ENCODE peak calls at places on chromosome 5, in six cellular contexts. One of them, this sample, is unnamed.

GRCh38 chr5:10049825-10050455 is 199.7 kb downstream of the ATPSCKMT start:
- DNase-seq in transverse colon: no peak
- DNase-seq in GM12878: no peak
- DNase-seq in body of pancreas: no peak
- DNase-seq in IMR-90: no peak
- DNase-seq in adrenal gland: no peak
- DNase-seq in this sample: no peak

GRCh38 chr5:14581333-14581890 is at the start of gene OTULINL:
- DNase-seq in transverse colon: peak
- DNase-seq in GM12878: no peak
- DNase-seq in body of pancreas: peak
- DNase-seq in IMR-90: peak
- DNase-seq in adrenal gland: peak
- DNase-seq in this sample: peak

GRCh38 chr5:174800435-174800834 is 76.1 kb downstream of the MSX2 start:
- DNase-seq in transverse colon: no peak
- DNase-seq in GM12878: no peak
- DNase-seq in body of pancreas: no peak
- DNase-seq in IMR-90: no peak
- DNase-seq in adrenal gland: no peak
- DNase-seq in this sample: no peak

GRCh38 chr5:176870110-176870591 is 29.0 kb downstream of the HK3 start:
- DNase-seq in transverse colon: peak
- DNase-seq in GM12878: no peak
- DNase-seq in body of pancreas: peak
- DNase-seq in IMR-90: peak
- DNase-seq in adrenal gland: peak
- DNase-seq in this sample: no peak

GRCh38 chr5:76104027-76104426 is 20.8 kb downstream of the SV2C start:
- DNase-seq in transverse colon: peak
- DNase-seq in GM12878: no peak
- DNase-seq in body of pancreas: peak
- DNase-seq in IMR-90: peak
- DNase-seq in adrenal gland: peak
- DNase-seq in this sample: no peak

GRCh38 chr5:126846344-126846743 is 69.4 kb downstream of the LMNB1 start:
- DNase-seq in transverse colon: no peak
- DNase-seq in GM12878: no peak
- DNase-seq in body of pancreas: no peak
- DNase-seq in IMR-90: peak
- DNase-seq in adrenal gland: no peak
- DNase-seq in this sample: no peak

GRCh38 chr5:146624179-146624578 is 108.2 kb upstream of the GPR151 start:
- DNase-seq in transverse colon: no peak
- DNase-seq in GM12878: no peak
- DNase-seq in body of pancreas: no peak
- DNase-seq in IMR-90: no peak
- DNase-seq in adrenal gland: no peak
- DNase-seq in this sample: no peak

GRCh38 chr5:52491071-52491828 is 296.5 kb upstream of the ITGA1 start:
- DNase-seq in transverse colon: no peak
- DNase-seq in GM12878: no peak
- DNase-seq in body of pancreas: peak
- DNase-seq in IMR-90: no peak
- DNase-seq in adrenal gland: no peak
- DNase-seq in this sample: no peak

GRCh38 chr5:140261403-140262171 is 41.3 kb downstream of the PFDN1 start:
- DNase-seq in transverse colon: peak
- DNase-seq in GM12878: no peak
- DNase-seq in body of pancreas: peak
- DNase-seq in IMR-90: peak
- DNase-seq in adrenal gland: peak
- DNase-seq in this sample: peak

GRCh38 chr5:97000391-97000790 is 64.5 kb downstream of the LNPEP start:
- DNase-seq in transverse colon: no peak
- DNase-seq in GM12878: no peak
- DNase-seq in body of pancreas: no peak
- DNase-seq in IMR-90: no peak
- DNase-seq in adrenal gland: no peak
- DNase-seq in this sample: no peak

GRCh38 chr5:149618581-149619248 is 37.4 kb downstream of the ARHGEF37 start:
- DNase-seq in transverse colon: peak
- DNase-seq in GM12878: peak
- DNase-seq in body of pancreas: peak
- DNase-seq in IMR-90: peak
- DNase-seq in adrenal gland: peak
- DNase-seq in this sample: no peak

GRCh38 chr5:21919417-21920022 is 933.6 kb downstream of the CDH12 start:
- DNase-seq in transverse colon: no peak
- DNase-seq in GM12878: peak
- DNase-seq in body of pancreas: peak
- DNase-seq in IMR-90: peak
- DNase-seq in adrenal gland: no peak
- DNase-seq in this sample: no peak

GRCh38 chr5:16025681-16026080 is 153.9 kb downstream of the MARCHF11 start:
- DNase-seq in transverse colon: no peak
- DNase-seq in GM12878: no peak
- DNase-seq in body of pancreas: no peak
- DNase-seq in IMR-90: no peak
- DNase-seq in adrenal gland: no peak
- DNase-seq in this sample: no peak

GRCh38 chr5:74392698-74393431 is 247.7 kb downstream of the ENC1 start:
- DNase-seq in transverse colon: no peak
- DNase-seq in GM12878: no peak
- DNase-seq in body of pancreas: no peak
- DNase-seq in IMR-90: peak
- DNase-seq in adrenal gland: no peak
- DNase-seq in this sample: no peak

GRCh38 chr5:54713923-54714581 is 196.5 kb downstream of the SNX18 start:
- DNase-seq in transverse colon: no peak
- DNase-seq in GM12878: no peak
- DNase-seq in body of pancreas: no peak
- DNase-seq in IMR-90: peak
- DNase-seq in adrenal gland: no peak
- DNase-seq in this sample: no peak

GRCh38 chr5:130045334-130045733 is 141.1 kb downstream of the CHSY3 start:
- DNase-seq in transverse colon: no peak
- DNase-seq in GM12878: no peak
- DNase-seq in body of pancreas: no peak
- DNase-seq in IMR-90: no peak
- DNase-seq in adrenal gland: no peak
- DNase-seq in this sample: no peak

GRCh38 chr5:42703238-42703637 is 53.4 kb upstream of the CCDC152 start:
- DNase-seq in transverse colon: no peak
- DNase-seq in GM12878: no peak
- DNase-seq in body of pancreas: no peak
- DNase-seq in IMR-90: no peak
- DNase-seq in adrenal gland: no peak
- DNase-seq in this sample: no peak
- H3K4me3 ChIP-seq in transverse colon: no peak
- H3K4me3 ChIP-seq in GM12878: no peak
- H3K4me3 ChIP-seq in body of pancreas: no peak
- H3K4me3 ChIP-seq in IMR-90: no peak
- H3K4me3 ChIP-seq in adrenal gland: no peak
- H3K4me3 ChIP-seq in this sample: no peak

DNA sequence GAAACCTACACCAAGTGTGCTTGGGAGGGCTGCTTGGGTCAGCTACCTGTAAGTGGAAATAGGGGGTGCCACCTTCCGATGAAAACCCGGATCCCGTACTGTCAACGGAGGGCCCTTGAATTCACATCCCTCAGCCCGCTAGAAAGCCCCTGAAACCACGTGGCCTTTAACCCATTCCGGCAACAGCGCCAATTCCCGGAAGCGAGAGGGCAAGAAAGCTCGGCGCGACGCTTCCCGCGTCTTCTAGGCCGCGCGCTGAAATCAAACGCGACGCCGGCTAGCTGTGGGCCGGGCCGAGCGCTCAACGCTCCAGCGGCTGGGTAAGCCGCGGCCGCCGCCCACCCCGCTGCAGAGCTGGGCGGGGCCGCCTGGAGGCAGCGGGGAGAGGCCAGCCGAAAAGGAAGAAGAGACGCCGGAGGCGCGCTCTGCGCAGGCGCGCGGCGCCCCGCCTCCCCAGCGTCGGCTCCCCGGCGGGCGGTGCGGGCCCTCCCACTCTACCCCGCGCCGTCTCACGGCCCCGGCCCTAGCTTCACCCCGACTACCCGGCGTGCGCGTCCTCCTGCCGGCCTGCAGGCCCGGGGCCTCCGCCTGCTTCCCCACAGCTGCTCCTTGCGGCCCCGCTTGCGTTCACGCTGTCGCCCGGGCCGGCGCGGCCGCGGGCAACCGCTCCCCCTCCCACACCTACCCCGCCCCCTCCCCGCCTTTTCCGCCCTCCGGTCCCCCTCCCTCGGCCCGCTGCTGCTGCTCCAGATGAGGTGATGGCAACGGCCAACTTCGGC is at the start of gene KIF2A:
- DNase-seq in transverse colon: peak
- DNase-seq in GM12878: peak
- DNase-seq in body of pancreas: peak
- DNase-seq in IMR-90: peak
- DNase-seq in adrenal gland: peak
- DNase-seq in this sample: peak
- TF ChIP-seq POLR2A in transverse colon: no peak
- TF ChIP-seq POLR2A in GM12878: peak
- TF ChIP-seq POLR2A in body of pancreas: peak
- TF ChIP-seq POLR2A in IMR-90: peak
- TF ChIP-seq POLR2A in adrenal gland: peak
- TF ChIP-seq POLR2A in this sample: peak

GRCh38 chr5:95886340-95887044 is 64.0 kb upstream of the GLRX start:
- DNase-seq in transverse colon: no peak
- DNase-seq in GM12878: no peak
- DNase-seq in body of pancreas: no peak
- DNase-seq in IMR-90: no peak
- DNase-seq in adrenal gland: no peak
- DNase-seq in this sample: no peak

GRCh38 chr5:95881833-95882232 is 59.3 kb upstream of the GLRX start:
- DNase-seq in transverse colon: no peak
- DNase-seq in GM12878: no peak
- DNase-seq in body of pancreas: peak
- DNase-seq in IMR-90: no peak
- DNase-seq in adrenal gland: no peak
- DNase-seq in this sample: no peak

GRCh38 chr5:95884021-95884333 is 61.5 kb upstream of the GLRX start:
- DNase-seq in transverse colon: no peak
- DNase-seq in GM12878: no peak
- DNase-seq in body of pancreas: no peak
- DNase-seq in IMR-90: peak
- DNase-seq in adrenal gland: peak
- DNase-seq in this sample: no peak

GRCh38 chr5:95884511-95884910 is 62.0 kb upstream of the GLRX start:
- DNase-seq in transverse colon: no peak
- DNase-seq in GM12878: no peak
- DNase-seq in body of pancreas: no peak
- DNase-seq in IMR-90: no peak
- DNase-seq in adrenal gland: no peak
- DNase-seq in this sample: no peak

GRCh38 chr5:95883185-95884020 is 60.9 kb upstream of the GLRX start:
- DNase-seq in transverse colon: no peak
- DNase-seq in GM12878: peak
- DNase-seq in body of pancreas: no peak
- DNase-seq in IMR-90: no peak
- DNase-seq in adrenal gland: no peak
- DNase-seq in this sample: no peak
- H3K27ac ChIP-seq in transverse colon: no peak
- H3K27ac ChIP-seq in GM12878: no peak
- H3K27ac ChIP-seq in body of pancreas: no peak
- H3K27ac ChIP-seq in IMR-90: peak
- H3K27ac ChIP-seq in adrenal gland: no peak
- H3K27ac ChIP-seq in this sample: no peak

DNA sequence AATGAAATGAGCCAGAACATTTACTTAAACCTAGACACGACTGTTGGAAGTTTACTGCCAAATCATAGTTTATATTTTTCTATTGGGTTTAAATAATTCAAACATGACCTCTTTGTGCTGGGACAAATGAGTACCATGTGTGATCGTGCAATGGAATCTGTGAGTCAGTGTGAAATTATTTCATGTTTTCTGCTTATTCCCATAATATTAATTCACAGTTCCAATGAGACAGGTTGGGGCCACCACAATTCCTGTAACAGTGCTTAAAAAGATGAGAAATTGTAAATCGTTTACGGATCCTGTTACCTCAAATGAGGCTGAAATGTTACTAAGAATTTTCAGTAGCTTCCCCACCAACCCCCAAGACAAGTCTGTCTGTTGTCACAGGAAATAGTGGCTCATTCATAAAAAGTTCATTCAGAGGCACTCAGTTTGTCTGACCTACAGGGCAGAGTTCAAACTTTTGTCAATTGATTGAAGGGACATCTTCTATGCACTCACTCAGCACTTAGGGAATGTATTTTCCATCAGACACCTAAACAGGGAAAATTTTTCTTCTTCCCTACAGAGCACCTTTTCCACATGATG is 563.9 kb upstream of the ADAMTS16 start:
- DNase-seq in transverse colon: no peak
- DNase-seq in GM12878: no peak
- DNase-seq in body of pancreas: no peak
- DNase-seq in IMR-90: no peak
- DNase-seq in adrenal gland: no peak
- DNase-seq in this sample: no peak
- H3K4me3 ChIP-seq in transverse colon: no peak
- H3K4me3 ChIP-seq in GM12878: no peak
- H3K4me3 ChIP-seq in body of pancreas: no peak
- H3K4me3 ChIP-seq in IMR-90: no peak
- H3K4me3 ChIP-seq in adrenal gland: no peak
- H3K4me3 ChIP-seq in this sample: no peak

DNA sequence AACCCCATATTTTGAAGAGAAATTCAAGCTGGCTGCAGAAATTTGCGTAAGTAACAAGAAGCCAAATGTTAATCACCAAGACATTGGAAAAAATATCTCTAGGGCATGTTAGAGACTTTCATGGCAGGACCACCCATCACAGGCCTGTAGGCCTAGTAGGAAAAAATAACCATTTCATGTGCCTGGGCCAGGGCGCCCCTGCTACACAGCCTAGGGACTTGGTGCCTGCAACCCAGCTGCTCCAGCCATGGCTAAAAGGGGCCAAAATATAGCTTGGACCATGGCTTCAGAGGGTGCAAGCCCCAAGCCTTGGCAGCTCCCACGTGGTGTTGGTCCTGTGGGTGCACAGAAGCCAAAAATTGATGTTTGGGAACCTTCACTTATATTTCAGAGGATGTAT is 167.7 kb upstream of the NMUR2 start:
- DNase-seq in transverse colon: no peak
- DNase-seq in GM12878: no peak
- DNase-seq in body of pancreas: no peak
- DNase-seq in IMR-90: no peak
- DNase-seq in adrenal gland: no peak
- DNase-seq in this sample: no peak
- TF ChIP-seq POLR2A in transverse colon: no peak
- TF ChIP-seq POLR2A in GM12878: no peak
- TF ChIP-seq POLR2A in body of pancreas: no peak
- TF ChIP-seq POLR2A in IMR-90: no peak
- TF ChIP-seq POLR2A in adrenal gland: no peak
- TF ChIP-seq POLR2A in this sample: no peak